ENCODE peak calls at places on chromosomes 7 and 10, in six cellular contexts. L, I, N, J, W and Q are unnamed samples.

GRCh38 chr7:1854521-1855395 is 184.7 kb downstream of the ELFN1 start:
- DNase-seq in L (no peak), I (no peak), J (no peak), N (no peak), W (peak; percentile 3), Q (peak; percentile 46)

GRCh38 chr10:98217793-98218192 is 50.2 kb downstream of the LOXL4 start:
- DNase-seq in W (no peak), I (no peak), L (no peak), N (no peak), J (no peak), Q (no peak)

GRCh38 chr7:102914585-102914984 is 1.8 kb downstream of the LRRC17 start:
- DNase-seq in N (peak; percentile 73), W (peak; percentile 14), I (no peak), L (no peak), J (no peak), Q (no peak)

GRCh38 chr7:39942883-39943282 is 7.2 kb upstream of the CDK13 start:
- DNase-seq in L (no peak), J (no peak), I (no peak), N (no peak), W (no peak), Q (no peak)

GRCh38 chr7:116809636-116810266 is 52.6 kb upstream of the CAPZA2 start:
- DNase-seq in L (peak; percentile 40), W (no peak), J (no peak), N (peak; percentile 68), I (peak; percentile 14), Q (no peak)

GRCh38 chr10:122126763-122127659 is 138.0 kb downstream of the TACC2 start:
- DNase-seq in W (peak; percentile 57), N (peak; percentile 72), I (no peak), J (no peak), L (no peak), Q (peak; percentile 88)

GRCh38 chr10:122505885-122506284 is 44.5 kb downstream of the HTRA1 start:
- DNase-seq in L (no peak), W (no peak), I (no peak), N (no peak), J (no peak), Q (no peak)

GRCh38 chr7:140607441-140607989 is 33.1 kb downstream of the DENND2A start:
- DNase-seq in N (peak; percentile 57), I (no peak), J (no peak), W (no peak), L (no peak), Q (peak; percentile 66)

GRCh38 chr10:126278846-126279245 is 109.4 kb downstream of the ADAM12 start:
- DNase-seq in W (peak; percentile 4), J (no peak), I (no peak), L (no peak), N (no peak), Q (no peak)

GRCh38 chr10:44733743-44734488 is 177.2 kb upstream of the TMEM72 start:
- DNase-seq in J (no peak), W (no peak), N (no peak), I (no peak), L (no peak), Q (no peak)

GRCh38 chr7:72272479-72272878 is 139.7 kb downstream of the CALN1 start:
- DNase-seq in J (no peak), W (no peak), L (no peak), I (no peak), N (no peak), Q (no peak)

GRCh38 chr7:12942599-12942998 is 255.2 kb downstream of the ARL4A start:
- DNase-seq in J (no peak), W (no peak), N (no peak), L (no peak), I (no peak), Q (no peak)

GRCh38 chr10:114345701-114346100 is 58.6 kb downstream of the AFAP1L2 start:
- DNase-seq in W (no peak), I (no peak), L (no peak), N (no peak), J (no peak), Q (no peak)

GRCh38 chr10:76301950-76302349 is 870.5 kb downstream of the LRMDA start:
- DNase-seq in L (no peak), W (no peak), I (no peak), J (no peak), N (no peak), Q (no peak)